ENCODE peak calls at places on chromosome 13, in four cellular contexts. G is HepG2, C is GM23338, H is K562. I is an unnamed sample.

GRCh38 chr13:97495678-97496077 is 61.7 kb downstream of the RAP2A start:
- DNase-seq in G (peak; percentile 45), C (no peak), H (no peak), I (no peak)

GRCh38 chr13:106372199-106373160 is 163.0 kb downstream of the EFNB2 start:
- DNase-seq in G (no peak), C (no peak), H (no peak), I (no peak)

GRCh38 chr13:45194081-45194939 is 6.5 kb downstream of the KCTD4 start:
- DNase-seq in G (no peak), C (peak; percentile 61), H (no peak), I (no peak)

GRCh38 chr13:36910545-36910944 is 9.5 kb downstream of the SMAD9 start:
- DNase-seq in G (no peak), C (no peak), H (no peak), I (no peak)

GRCh38 chr13:44272692-44273091 is 100.9 kb upstream of the SERP2 start:
- DNase-seq in G (no peak), C (no peak), H (no peak), I (no peak)

GRCh38 chr13:48398450-48399095 is 14.3 kb downstream of the LPAR6 start:
- DNase-seq in G (no peak), C (no peak), H (no peak), I (no peak)

GRCh38 chr13:104750377-104750776 is 1684.2 kb upstream of the SLC10A2 start:
- DNase-seq in G (no peak), C (no peak), H (no peak), I (no peak)

GRCh38 chr13:43316997-43317396 is 293.6 kb downstream of the DNAJC15 start:
- DNase-seq in G (no peak), C (peak; percentile 34), H (no peak), I (no peak)

GRCh38 chr13:94586371-94586770 is 9.6 kb downstream of the TGDS start:
- DNase-seq in G (no peak), C (no peak), H (no peak), I (no peak)

GRCh38 chr13:95756072-95756471 is 79.1 kb downstream of the DNAJC3 start:
- DNase-seq in G (no peak), C (no peak), H (peak; percentile 56), I (no peak)

GRCh38 chr13:112733661-112734379 is 44.0 kb downstream of the ATP11A start:
- DNase-seq in G (no peak), C (peak; percentile 83), H (peak; percentile 50), I (no peak)

GRCh38 chr13:110183925-110184324 is 123.0 kb downstream of the COL4A1 start:
- DNase-seq in G (no peak), C (no peak), H (no peak), I (no peak)

GRCh38 chr13:97976551-97977375 is 23.3 kb downstream of the IPO5 start:
- DNase-seq in G (no peak), C (peak; percentile 34), H (peak; percentile 14), I (no peak)

GRCh38 chr13:113991191-113991669 is 17.4 kb upstream of the C13orf46 start:
- DNase-seq in G (no peak), C (no peak), H (no peak), I (no peak)

GRCh38 chr13:33276581-33276980 is 9.0 kb downstream of the STARD13 start:
- DNase-seq in G (no peak), C (peak; percentile 52), H (no peak), I (no peak)

GRCh38 chr13:101624210-101624922 is 171.9 kb downstream of the ITGBL1 start:
- DNase-seq in G (no peak), C (peak; percentile 33), H (no peak), I (no peak)

GRCh38 chr13:34701919-34702318 is 240.2 kb upstream of the NBEA start:
- DNase-seq in G (no peak), C (no peak), H (no peak), I (no peak)

GRCh38 chr13:76043882-76044281 is 407.8 kb downstream of the LMO7 start:
- DNase-seq in G (no peak), C (no peak), H (no peak), I (no peak)

GRCh38 chr13:109344552-109345157 is 441.7 kb downstream of the IRS2 start:
- DNase-seq in G (peak; percentile 10), C (no peak), H (no peak), I (no peak)

GRCh38 chr13:91078093-91078679 is 269.3 kb upstream of the MIR17HG start:
- DNase-seq in G (no peak), C (peak; percentile 45), H (no peak), I (no peak)

GRCh38 chr13:34696741-34697140 is 245.3 kb upstream of the NBEA start:
- DNase-seq in G (no peak), C (no peak), H (no peak), I (no peak)

GRCh38 chr13:36986462-36987240 is 12.5 kb downstream of the ALG5 start:
- DNase-seq in G (no peak), C (no peak), H (no peak), I (no peak)

GRCh38 chr13:82963466-82963865 is 918.8 kb downstream of the SLITRK1 start:
- DNase-seq in G (no peak), C (no peak), H (no peak), I (no peak)

GRCh38 chr13:112172641-112173171 is 105.8 kb downstream of the SOX1 start:
- DNase-seq in G (no peak), C (no peak), H (no peak), I (no peak)

GRCh38 chr13:105327727-105328126 is 1207.7 kb downstream of the EFNB2 start:
- DNase-seq in G (no peak), C (no peak), H (no peak), I (no peak)

GRCh38 chr13:52879950-52880650 is 31.7 kb upstream of the PCDH8 start:
- DNase-seq in G (no peak), C (peak; percentile 67), H (no peak), I (no peak)

GRCh38 chr13:40187836-40188591 is 478.4 kb downstream of the FOXO1 start:
- DNase-seq in G (no peak), C (peak; percentile 23), H (no peak), I (no peak)

GRCh38 chr13:100827489-100828000 is 152.9 kb upstream of the TMTC4 start:
- DNase-seq in G (no peak), C (no peak), H (no peak), I (no peak)

GRCh38 chr13:59409211-59409610 is 754.5 kb downstream of the DIAPH3 start:
- DNase-seq in G (no peak), C (peak; percentile 48), H (no peak), I (no peak)
- TF ChIP-seq JUNB in G (no peak), C (no peak), H (no peak), I (no peak)

GRCh38 chr13:30373727-30374126 is 48.6 kb upstream of the UBE2L5 start:
- DNase-seq in G (no peak), C (no peak), H (no peak), I (peak; percentile 59)

GRCh38 chr13:30371649-30372265 is 50.5 kb upstream of the UBE2L5 start:
- DNase-seq in G (peak; percentile 35), C (no peak), H (no peak), I (peak; percentile 96)

GRCh38 chr13:30370916-30371521 is 51.3 kb upstream of the UBE2L5 start:
- DNase-seq in G (no peak), C (no peak), H (no peak), I (no peak)

GRCh38 chr13:30367296-30367695 is 55.0 kb upstream of the UBE2L5 start:
- DNase-seq in G (no peak), C (no peak), H (no peak), I (no peak)

GRCh38 chr13:30370146-30370545 is 52.1 kb upstream of the UBE2L5 start:
- DNase-seq in G (no peak), C (no peak), H (no peak), I (no peak)
- H3K4me2 ChIP-seq in G (no peak overlapping the region), C (no peak overlapping the region), H (no peak overlapping the region), I (peak overlapping the region; percentile 60)

DNA sequence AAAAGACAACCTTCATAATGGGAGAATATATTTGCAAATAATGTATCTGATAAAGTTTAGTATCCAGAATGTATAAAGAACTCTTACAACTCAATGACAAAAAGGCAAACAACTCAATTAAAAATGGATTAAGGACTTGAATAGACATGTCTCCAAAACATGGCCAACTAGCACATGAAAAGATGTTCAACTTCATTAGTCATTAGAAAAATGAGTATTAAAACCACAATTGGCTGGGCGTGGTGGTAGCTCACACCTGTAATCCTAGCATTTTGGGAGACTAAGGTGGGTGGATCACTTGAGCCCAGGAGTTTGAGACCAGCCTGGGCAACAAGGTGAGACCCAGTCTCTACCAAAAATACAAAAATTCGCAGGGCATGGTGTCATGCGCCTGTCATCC is 18.8 kb upstream of the ZMYM5 start:
- DNase-seq in G (no peak), C (no peak), H (no peak), I (no peak)
- H2AFZ ChIP-seq in G (no peak overlapping the region), C (no peak overlapping the region), H (no peak overlapping the region), I (no peak overlapping the region)

DNA sequence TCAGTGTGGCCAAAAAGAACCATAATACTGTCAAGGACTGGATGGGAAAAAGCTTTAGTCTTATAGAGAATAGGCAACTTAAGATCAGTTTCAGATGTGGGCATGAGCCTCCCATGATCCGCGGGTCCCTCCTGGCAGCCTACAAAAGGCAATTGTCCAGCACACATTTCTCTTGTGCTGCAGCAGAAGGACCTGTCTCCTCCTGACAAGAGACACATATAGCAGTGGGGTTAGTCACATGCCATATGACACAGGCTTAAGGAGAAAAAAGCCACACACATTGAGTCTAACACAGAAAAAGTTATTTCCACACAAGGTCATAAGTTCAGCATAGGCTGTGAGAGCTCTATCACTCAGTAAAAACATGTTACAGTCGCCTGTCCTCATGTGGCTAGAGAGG is 1378.7 kb upstream of the PRR20A start:
- DNase-seq in G (no peak), C (no peak), H (no peak), I (no peak)
- TF ChIP-seq JUNB in G (no peak), C (no peak), H (no peak), I (no peak)

GRCh38 chr13:99043700-99044300 is 65.9 kb upstream of the DOCK9 start:
- DNase-seq in G (no peak), C (no peak), H (no peak), I (no peak)
- H3K4me2 ChIP-seq in G (no peak overlapping the region), C (no peak overlapping the region), H (no peak overlapping the region), I (no peak overlapping the region)

GRCh38 chr13:50124536-50125305 is 109.5 kb downstream of the KCNRG start:
- DNase-seq in G (peak; percentile 33), C (peak; percentile 73), H (peak; percentile 96), I (no peak)
- H2AFZ ChIP-seq in G (no peak overlapping the region), C (peak overlapping the region; percentile 96), H (peak overlapping the region; percentile 76), I (peak overlapping the region; percentile 65)

DNA sequence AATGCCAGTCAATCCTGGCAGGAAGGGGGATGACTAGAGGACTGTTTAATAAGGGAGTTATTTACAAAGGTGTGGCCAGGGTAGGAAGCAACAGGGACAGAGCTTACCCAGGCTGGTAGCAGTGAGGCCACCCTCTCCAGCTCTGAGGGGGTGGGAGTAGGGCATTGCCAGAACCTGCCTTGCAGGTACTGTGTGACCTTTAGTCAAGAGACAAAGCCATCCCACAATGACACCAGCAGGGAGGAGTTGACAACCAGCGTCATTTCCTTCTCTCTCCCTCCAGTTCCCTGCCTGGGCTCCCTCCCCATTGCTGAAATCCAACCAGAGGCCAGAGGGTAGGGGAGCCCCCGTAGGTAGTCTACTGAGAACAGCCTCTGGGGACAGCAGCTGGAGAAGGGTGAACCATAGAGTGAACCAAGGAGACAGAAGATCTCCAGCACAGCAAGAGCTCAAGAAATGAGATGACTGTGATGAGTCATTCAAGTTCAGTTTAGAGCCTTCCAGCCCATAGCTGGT is 33.3 kb upstream of the SPATA13 start:
- DNase-seq in G (no peak), C (no peak), H (no peak), I (peak; percentile 16)
- TF ChIP-seq JUNB in G (no peak), C (no peak), H (no peak), I (no peak)

I was measured in GM12878.